ENCODE peak calls at places on chromosomes 2 and 18, in five cellular contexts. Q is stomach; H is uterus; J is tibial artery; P is CD8-positive, alpha-beta T cell. A is an unnamed sample.

GRCh38 chr2:177893880-177894279 is 178.7 kb downstream of the PDE11A start:
- DNase-seq in Q (no peak), H (no peak), J (no peak), P (no peak), A (no peak)

GRCh38 chr2:21544392-21544791 is 420.6 kb downstream of the TDRD15 start:
- DNase-seq in Q (no peak), H (no peak), J (no peak), P (no peak), A (no peak)

GRCh38 chr2:239905306-239905705 is 119.8 kb downstream of the NDUFA10 start:
- DNase-seq in Q (no peak), H (no peak), J (peak; percentile 24), P (no peak), A (no peak)

GRCh38 chr2:201257941-201258665 is 2.2 kb upstream of the CASP8 start:
- DNase-seq in Q (peak; percentile 74), H (peak; percentile 70), J (peak; percentile 76), P (peak; percentile 93), A (peak; percentile 86)

GRCh38 chr2:233003658-233004555 is 9.1 kb downstream of the NGEF start:
- DNase-seq in Q (no peak), H (no peak), J (peak; percentile 56), P (no peak), A (no peak)

GRCh38 chr2:69770193-69770702 is 28.3 kb downstream of the ANXA4 start:
- DNase-seq in Q (no peak), H (no peak), J (peak; percentile 74), P (no peak), A (peak; percentile 86)

GRCh38 chr2:96522304-96523203 is 14.0 kb upstream of the ARID5A start:
- DNase-seq in Q (no peak), H (no peak), J (no peak), P (no peak), A (no peak)

GRCh38 chr2:15820283-15820591 is 120.1 kb upstream of the MYCN start:
- DNase-seq in Q (no peak), H (no peak), J (no peak), P (no peak), A (no peak)

GRCh38 chr2:134433934-134434333 is 180.1 kb downstream of the MGAT5 start:
- DNase-seq in Q (no peak), H (no peak), J (no peak), P (no peak), A (no peak)

GRCh38 chr2:100887713-100888112 is 67.8 kb downstream of the NPAS2 start:
- DNase-seq in Q (peak; percentile 36), H (no peak), J (no peak), P (no peak), A (peak; percentile 90)

GRCh38 chr2:18266188-18266587 is 294.3 kb downstream of the RDH14 start:
- DNase-seq in Q (no peak), H (no peak), J (no peak), P (no peak), A (no peak)

GRCh38 chr2:192749606-192750200 is 555.0 kb upstream of the TMEFF2 start:
- DNase-seq in Q (no peak), H (no peak), J (no peak), P (no peak), A (peak; percentile 38)

GRCh38 chr2:121211689-121212151 is 73.3 kb downstream of the TFCP2L1 start:
- DNase-seq in Q (no peak), H (no peak), J (no peak), P (no peak), A (peak; percentile 89)

DNA sequence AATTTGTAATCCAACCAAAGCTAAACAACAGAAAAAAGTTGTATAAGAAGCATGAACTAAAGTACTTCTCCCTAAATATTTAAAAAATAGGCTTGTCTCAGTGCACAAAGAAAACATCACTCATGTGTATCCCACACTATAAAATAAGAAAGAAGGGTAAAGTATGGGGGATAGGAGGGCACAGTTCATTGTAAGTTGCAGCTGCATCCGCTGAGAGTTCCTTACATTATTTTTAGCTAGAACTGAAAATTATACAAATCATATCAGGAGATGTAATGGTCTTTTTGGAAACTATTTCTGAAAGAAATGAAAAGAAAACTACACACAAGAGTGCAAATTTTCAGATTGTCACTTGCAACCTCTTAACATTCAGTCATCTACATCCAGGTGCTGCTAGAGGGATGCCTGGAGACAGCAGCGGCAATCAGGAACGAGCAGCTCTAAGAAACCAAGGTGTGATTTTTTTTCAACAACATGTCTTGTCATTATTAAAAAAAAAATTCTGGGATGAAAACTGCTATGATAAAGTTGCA is 273.6 kb downstream of the ASXL3 start:
- DNase-seq in Q (no peak), H (no peak), J (no peak), P (no peak), A (no peak)
- TF ChIP-seq CTCF in Q (no peak), H (no peak), J (no peak), P (no peak), A (no peak)

GRCh38 chr2:144512421-144513272 is 7.3 kb downstream of the ZEB2 start:
- DNase-seq in Q (no peak), H (no peak), J (peak; percentile 67), P (no peak), A (no peak)
- H3K4me3 ChIP-seq in Q (peak overlapping the region; percentile 67), H (peak overlapping the region; percentile 2), J (peak overlapping the region; percentile 71), P (no peak overlapping the region), A (no peak overlapping the region)

GRCh38 chr2:142040554-142040953 is 90.3 kb downstream of the LRP1B start:
- DNase-seq in Q (no peak), H (no peak), J (no peak), P (no peak), A (no peak)

GRCh38 chr2:142038826-142039225 is 92.0 kb downstream of the LRP1B start:
- DNase-seq in Q (no peak), H (no peak), J (no peak), P (no peak), A (peak; percentile 11)

GRCh38 chr2:142041105-142041504 is 89.7 kb downstream of the LRP1B start:
- DNase-seq in Q (no peak), H (no peak), J (no peak), P (no peak), A (peak; percentile 17)

GRCh38 chr2:142037051-142037450 is 93.8 kb downstream of the LRP1B start:
- DNase-seq in Q (no peak), H (no peak), J (no peak), P (no peak), A (peak; percentile 44)

GRCh38 chr2:142037744-142038143 is 93.1 kb downstream of the LRP1B start:
- DNase-seq in Q (no peak), H (no peak), J (no peak), P (no peak), A (peak; percentile 39)
- TF ChIP-seq CTCF in Q (no peak), H (no peak), J (no peak), P (no peak), A (peak; percentile 31)

DNA sequence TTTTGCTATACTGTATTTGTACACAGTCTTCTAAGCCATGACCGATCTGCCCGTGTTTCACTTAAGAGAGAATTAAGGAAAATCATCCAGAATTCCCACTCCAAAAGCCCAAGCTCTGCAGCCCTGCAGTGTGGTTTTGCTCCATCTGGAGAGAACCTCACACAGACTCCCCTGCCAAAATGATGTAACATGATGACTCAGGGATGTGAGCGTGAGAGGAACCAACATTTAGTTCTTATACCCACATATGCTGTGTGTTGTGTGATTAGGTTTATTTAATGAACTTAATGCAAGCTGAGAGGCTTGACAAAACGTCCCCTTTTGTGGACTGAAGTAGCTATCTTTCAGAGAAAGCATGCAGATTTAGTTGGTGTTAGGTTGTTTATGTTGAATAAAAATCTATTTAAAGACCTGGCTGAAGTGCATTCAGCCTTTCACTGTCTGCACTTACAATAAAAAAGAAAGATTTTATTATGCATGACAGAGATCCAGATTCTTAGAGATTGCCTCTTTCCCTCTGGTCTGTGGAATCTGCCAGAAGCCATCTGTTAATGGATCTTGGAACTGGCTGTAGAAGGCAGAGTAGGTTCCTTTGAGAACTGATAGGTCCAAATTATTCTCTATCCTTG is 6.3 kb downstream of the RAB12 start:
- DNase-seq in Q (no peak), H (peak; percentile 64), J (no peak), P (no peak), A (peak; percentile 90)
- H3K4me3 ChIP-seq in Q (no peak overlapping the region), H (no peak overlapping the region), J (no peak overlapping the region), P (no peak overlapping the region), A (no peak overlapping the region)

DNA sequence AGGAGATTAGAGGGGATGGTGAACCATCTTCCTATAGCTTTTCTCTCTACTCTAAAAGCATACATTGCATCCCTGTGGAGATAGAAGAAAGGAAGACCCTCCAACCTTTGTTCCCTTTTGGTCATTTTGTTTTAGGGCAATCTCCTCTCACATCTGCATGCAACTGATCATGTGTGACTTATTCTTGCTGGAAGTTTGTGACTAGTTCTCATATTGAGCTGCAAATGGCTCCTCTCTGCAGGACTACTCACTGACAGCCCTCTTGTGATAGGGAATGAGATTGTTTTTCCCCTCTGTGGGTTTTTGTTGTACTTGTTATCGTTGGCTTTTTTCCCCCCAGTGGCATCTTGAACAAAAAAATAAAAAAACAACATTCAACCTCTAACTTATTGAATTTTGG is 416.0 kb upstream of the CNTNAP5 start:
- DNase-seq in Q (no peak), H (no peak), J (no peak), P (no peak), A (no peak)
- TF ChIP-seq CTCF in Q (no peak), H (no peak), J (no peak), P (no peak), A (no peak)

GRCh38 chr2:118386636-118387302 is 298.5 kb downstream of the INSIG2 start:
- DNase-seq in Q (no peak), H (no peak), J (no peak), P (no peak), A (peak; percentile 98)
- H3K4me3 ChIP-seq in Q (no peak overlapping the region), H (no peak overlapping the region), J (no peak overlapping the region), P (no peak overlapping the region), A (no peak overlapping the region)

GRCh38 chr18:7876354-7876753 is 309.2 kb downstream of the PTPRM start:
- DNase-seq in Q (no peak), H (no peak), J (no peak), P (no peak), A (peak; percentile 17)

GRCh38 chr18:7870855-7871254 is 303.7 kb downstream of the PTPRM start:
- DNase-seq in Q (no peak), H (no peak), J (no peak), P (no peak), A (peak; percentile 18)

GRCh38 chr18:7871560-7872456 is 304.7 kb downstream of the PTPRM start:
- DNase-seq in Q (no peak), H (no peak), J (no peak), P (no peak), A (peak; percentile 93)

GRCh38 chr18:7873316-7873715 is 306.2 kb downstream of the PTPRM start:
- DNase-seq in Q (no peak), H (no peak), J (no peak), P (no peak), A (no peak)

GRCh38 chr18:7872569-7872968 is 305.5 kb downstream of the PTPRM start:
- DNase-seq in Q (no peak), H (no peak), J (no peak), P (no peak), A (peak; percentile 78)
- TF ChIP-seq CTCF in Q (no peak), H (no peak), J (no peak), P (no peak), A (peak; percentile 47)